ENCODE peak calls at places on chromosomes 12 and 14, in eight cellular contexts. D, C, P, Y, W, I, Q and O are unnamed samples.

GRCh38 chr12:46770501-46771183 is 55.2 kb downstream of the SLC38A4 start:
- DNase-seq in Y (peak; percentile 47), P (no peak), C (peak; percentile 64), W (no peak), D (peak; percentile 75), I (no peak), Q (no peak), O (peak; percentile 25)

GRCh38 chr12:4987076-4987775 is 56.5 kb upstream of the KCNA5 start:
- DNase-seq in I (no peak), C (no peak), W (no peak), D (no peak), P (no peak), Y (no peak), Q (no peak), O (no peak)

GRCh38 chr12:110256780-110257431 is 24.1 kb upstream of the ATP2A2 start:
- DNase-seq in Y (no peak), C (no peak), P (no peak), D (no peak), I (peak; percentile 71), Q (no peak), W (no peak), O (no peak)

GRCh38 chr14:65206448-65207096 is 104.3 kb upstream of the MAX start:
- DNase-seq in Q (no peak), I (no peak), D (peak; percentile 56), W (peak; percentile 88), P (peak; percentile 37), C (peak; percentile 70), Y (peak; percentile 78), O (peak; percentile 78)

GRCh38 chr12:24081581-24081980 is 132.1 kb upstream of the SOX5 start:
- DNase-seq in C (no peak), Q (no peak), P (no peak), Y (no peak), D (no peak), I (no peak), W (no peak), O (no peak)

GRCh38 chr14:61489932-61490331 is 168.6 kb downstream of the PRKCH start:
- DNase-seq in P (no peak), W (no peak), I (no peak), Q (no peak), D (peak; percentile 71), Y (peak; percentile 32), C (no peak), O (no peak)

GRCh38 chr14:72104011-72104613 is 171.9 kb downstream of the RGS6 start:
- DNase-seq in D (no peak), P (no peak), Q (no peak), Y (peak; percentile 34), W (peak; percentile 19), C (no peak), I (no peak), O (no peak)

GRCh38 chr14:82385043-82385442 is 851.4 kb upstream of the SEL1L start:
- DNase-seq in C (no peak), Y (peak; percentile 28), P (no peak), D (no peak), W (no peak), I (no peak), Q (no peak), O (no peak)

GRCh38 chr12:51401020-51401419 is 9.8 kb upstream of the GALNT6 start:
- DNase-seq in I (no peak), Y (no peak), D (no peak), Q (no peak), W (no peak), C (no peak), P (no peak), O (no peak)

GRCh38 chr12:120574106-120574505 is 7.1 kb downstream of the POP5 start:
- DNase-seq in D (no peak), P (no peak), C (no peak), I (no peak), Q (no peak), W (no peak), Y (no peak), O (no peak)

GRCh38 chr14:23119362-23120327 is 590 bp upstream of the CEBPE start:
- DNase-seq in W (peak; percentile 93), C (no peak), I (peak; percentile 62), Q (no peak), P (no peak), Y (no peak), D (no peak), O (no peak)

GRCh38 chr12:114013601-114014345 is 47.6 kb upstream of the RBM19 start:
- DNase-seq in C (peak; percentile 19), I (no peak), W (peak; percentile 7), Q (no peak), Y (peak; percentile 57), D (peak; percentile 9), P (no peak), O (peak; percentile 56)
- TF ChIP-seq CTCF in C (no peak), I (no peak), W (peak; percentile 62), Q (no peak), Y (peak; percentile 73), D (peak; percentile 39), P (no peak), O (peak; percentile 80)

GRCh38 chr12:102026728-102027127 is 35.1 kb downstream of the WASHC3 start:
- DNase-seq in C (no peak), I (no peak), Q (no peak), Y (no peak), D (no peak), P (no peak), W (peak; percentile 8), O (no peak)
- TF ChIP-seq CTCF in C (no peak), I (no peak), Q (no peak), Y (no peak), D (no peak), P (no peak), W (peak; percentile 48), O (peak; percentile 24)

DNA sequence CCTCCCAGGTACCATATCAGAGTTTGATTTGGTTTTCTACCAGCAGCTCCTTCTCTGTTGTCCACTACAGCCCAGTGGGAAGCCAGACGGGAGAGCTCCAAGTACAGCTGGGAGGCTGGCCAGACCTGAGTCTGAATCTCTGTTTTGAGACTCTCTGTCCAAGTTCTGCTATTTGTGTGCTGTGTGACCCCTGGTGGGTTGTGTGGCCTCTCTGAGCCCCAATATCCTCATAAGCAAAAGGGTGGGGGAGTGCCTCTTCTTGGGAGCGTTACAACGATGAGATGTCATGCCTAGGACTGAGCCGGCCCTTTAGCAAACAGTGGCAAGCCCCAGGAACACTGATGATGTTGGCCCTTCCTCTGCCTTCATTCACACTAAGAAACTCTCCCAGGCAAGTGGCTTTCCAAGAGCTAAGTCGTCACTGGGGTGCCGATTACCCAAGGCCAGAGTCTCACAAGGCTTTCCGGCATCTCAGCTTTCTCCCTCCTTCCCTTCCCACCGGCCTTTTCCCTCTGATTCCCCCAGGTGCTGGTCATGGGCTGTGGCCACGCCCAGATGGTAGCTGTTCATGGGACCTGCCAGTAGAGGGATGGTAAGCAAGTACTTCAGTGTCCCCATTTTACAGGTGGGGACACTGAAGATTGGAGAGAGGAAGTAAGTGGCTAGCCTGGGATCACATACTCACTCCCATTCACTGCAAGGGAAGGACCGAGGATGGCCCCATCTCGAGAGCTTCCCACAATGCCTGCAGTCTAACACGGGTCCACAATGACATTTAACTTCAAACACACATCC is 47.7 kb downstream of the BCL11B start:
- DNase-seq in W (no peak), I (peak; percentile 48), Q (no peak), C (no peak), D (no peak), Y (no peak), P (no peak), O (no peak)
- TF ChIP-seq CTCF in W (no peak), I (no peak), Q (no peak), C (no peak), D (no peak), Y (no peak), P (no peak), O (no peak)

GRCh38 chr14:84208451-84208850 is 1321.5 kb upstream of the FLRT2 start:
- DNase-seq in Y (no peak), Q (no peak), C (no peak), I (no peak), D (no peak), P (no peak), W (no peak), O (no peak)

DNA sequence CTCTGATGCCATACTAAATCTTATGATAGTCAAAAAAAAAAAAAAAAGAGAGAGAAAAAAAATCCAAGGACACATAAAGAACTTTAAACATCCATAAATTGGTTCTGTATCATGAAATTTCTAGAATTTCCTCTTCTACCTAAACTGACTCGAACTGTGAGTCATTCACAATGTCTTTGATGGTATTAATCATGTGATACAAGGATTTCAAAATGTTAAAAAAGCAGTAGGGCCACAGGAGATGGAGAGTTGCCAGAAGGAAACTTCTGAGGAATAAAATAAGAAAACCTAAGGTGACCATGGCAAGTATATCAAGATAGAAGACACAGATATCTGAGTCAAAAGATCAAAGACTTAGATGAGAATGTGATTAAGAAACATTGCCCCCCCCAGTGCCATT is 1320.9 kb upstream of the FLRT2 start:
- DNase-seq in W (no peak), P (no peak), C (no peak), D (no peak), I (no peak), Q (no peak), Y (no peak), O (no peak)
- TF ChIP-seq CTCF in W (no peak), P (no peak), C (no peak), D (no peak), I (no peak), Q (no peak), Y (no peak), O (no peak)